ENCODE peak calls at places on chromosomes 13 and 19, in four cellular contexts. G is bronchial epithelial cell, T is AG10803, O is cardiac fibroblast. H is an unnamed sample.
A peak's percentile ranks its signal among the peaks of the same experiment; 100 is the strongest.

GRCh38 chr13:112880221-112880641 is 88.8 kb upstream of the MCF2L start:
- DNase-seq in O (no peak), G (no peak), T (no peak), H (no peak)

GRCh38 chr19:917323-918151 is at the start of gene KISS1R:
- DNase-seq in G (no peak), O (peak; percentile 29), T (no peak), H (no peak)

GRCh38 chr19:39162441-39163043 is 34.2 kb upstream of the NCCRP1 start:
- DNase-seq in G (no peak), T (no peak), O (no peak), H (no peak)

GRCh38 chr19:3497757-3498515 is 2.5 kb downstream of the DOHH start:
- DNase-seq in T (no peak), G (no peak), O (no peak), H (no peak)

GRCh38 chr19:656751-657559 is 6.1 kb downstream of the RNF126 start:
- DNase-seq in O (no peak), G (no peak), T (no peak), H (no peak)

GRCh38 chr19:40533508-40533907 is 43.2 kb upstream of the SHKBP1 start:
- DNase-seq in O (no peak), T (no peak), G (no peak), H (no peak)

GRCh38 chr13:98986226-98986846 is 8.5 kb upstream of the DOCK9 start:
- DNase-seq in O (no peak), T (no peak), G (no peak), H (no peak)

GRCh38 chr19:45095496-45096413 is 2.8 kb downstream of the PPP1R37 start:
- DNase-seq in O (no peak), T (no peak), G (no peak), H (no peak)

GRCh38 chr13:48426052-48426451 is 13.1 kb upstream of the LPAR6 start:
- DNase-seq in O (no peak), T (no peak), G (no peak), H (no peak)

GRCh38 chr13:30148171-30148754 is 159.1 kb downstream of the KATNAL1 start:
- DNase-seq in G (no peak), T (no peak), O (no peak), H (no peak)

GRCh38 chr13:47044842-47045241 is 148.0 kb upstream of the HTR2A start:
- DNase-seq in O (no peak), T (no peak), G (no peak), H (no peak)

GRCh38 chr19:15253513-15253912 is 21.3 kb upstream of the EPHX3 start:
- DNase-seq in O (no peak), T (no peak), G (no peak), H (no peak)

GRCh38 chr19:14497347-14497921 is 1.5 kb upstream of the GIPC1 start:
- DNase-seq in T (peak; percentile 64), O (peak; percentile 61), G (no peak), H (no peak)

GRCh38 chr13:113589251-113589960 is 4.9 kb downstream of the TFDP1 start:
- DNase-seq in G (no peak), O (no peak), T (no peak), H (no peak)

GRCh38 chr13:86080340-86080995 is 281.2 kb upstream of the SLITRK6 start:
- DNase-seq in G (peak; percentile 17), O (no peak), T (no peak), H (no peak)

DNA sequence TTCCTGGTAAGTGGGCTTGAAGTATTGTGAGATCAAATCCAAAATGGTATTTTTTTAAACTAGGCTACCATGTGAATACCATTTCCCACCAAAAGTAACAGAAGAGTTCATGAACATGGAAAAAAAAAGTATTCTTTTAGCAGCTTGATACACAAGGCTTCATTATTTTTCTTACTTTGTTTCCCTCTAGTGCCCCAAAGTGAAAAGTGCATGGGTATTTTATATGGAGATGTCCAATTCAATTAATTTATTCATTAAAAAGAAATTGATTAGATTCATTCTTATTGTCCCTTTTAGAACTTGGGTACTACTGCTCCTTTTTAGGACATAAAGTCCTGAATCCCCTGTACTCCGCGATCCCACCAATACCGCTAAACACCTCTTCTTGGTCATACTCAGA is 28.6 kb upstream of the SCEL start:
- DNase-seq in T (peak; percentile 9), O (peak; percentile 1), G (no peak), H (no peak)
- TF ChIP-seq CTCF in T (peak; percentile 46), O (no peak), G (no peak), H (peak; percentile 3)

DNA sequence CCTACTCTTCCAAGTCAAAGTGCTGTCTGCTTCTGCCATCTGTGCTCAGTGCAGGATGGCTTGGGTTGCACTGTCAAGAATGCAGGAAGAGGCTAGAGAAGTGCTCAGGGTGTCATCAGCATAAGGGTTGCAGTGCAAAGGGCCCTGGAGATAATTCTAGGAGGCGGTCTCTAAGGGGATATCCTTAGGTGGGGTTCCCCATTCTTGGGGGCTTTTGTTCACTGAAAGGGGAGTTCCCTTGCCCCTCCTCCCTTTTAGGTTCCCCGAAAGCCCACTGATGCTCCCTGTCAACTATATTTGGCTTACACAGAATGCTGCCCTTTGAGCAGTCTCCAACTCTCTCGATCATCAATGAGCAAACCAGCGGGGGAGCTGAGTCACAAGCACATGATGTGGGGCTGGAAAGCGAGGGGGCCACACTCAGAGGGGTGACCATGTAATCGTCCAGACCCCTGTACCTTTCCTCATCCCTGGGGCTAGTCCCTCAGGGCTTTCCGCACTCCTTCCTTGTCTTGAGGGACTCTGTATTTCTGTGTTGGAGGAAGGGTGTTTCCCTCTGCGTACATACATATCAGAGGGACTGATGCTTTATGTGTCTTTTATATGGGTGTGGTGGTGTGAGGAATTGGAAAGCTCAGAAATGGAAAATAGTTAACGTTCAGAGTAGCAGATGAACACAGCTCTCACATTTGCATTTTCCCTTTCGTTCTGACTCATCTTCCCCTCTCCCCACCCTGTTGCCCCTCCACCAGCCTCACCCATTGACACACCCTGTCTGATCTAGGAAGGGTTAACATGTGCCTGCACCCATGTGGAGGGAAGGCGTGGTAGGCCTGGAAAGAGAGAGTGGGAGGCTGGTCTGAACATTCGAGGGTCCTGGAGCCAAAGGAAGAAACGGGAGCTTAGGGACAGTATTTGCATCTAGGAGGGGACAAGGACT is 6.7 kb downstream of the ZBTB32 start:
- DNase-seq in G (no peak), O (no peak), T (no peak), H (no peak)
- H3K4me3 ChIP-seq in G (no peak overlapping the region), O (no peak overlapping the region), T (no peak overlapping the region), H (no peak overlapping the region)

GRCh38 chr13:110363009-110363408 is 55.9 kb downstream of the COL4A2 start:
- DNase-seq in O (no peak), G (no peak), T (no peak), H (no peak)
- TF ChIP-seq CTCF in O (peak; percentile 27), G (no peak), T (no peak), H (peak; percentile 20)

DNA sequence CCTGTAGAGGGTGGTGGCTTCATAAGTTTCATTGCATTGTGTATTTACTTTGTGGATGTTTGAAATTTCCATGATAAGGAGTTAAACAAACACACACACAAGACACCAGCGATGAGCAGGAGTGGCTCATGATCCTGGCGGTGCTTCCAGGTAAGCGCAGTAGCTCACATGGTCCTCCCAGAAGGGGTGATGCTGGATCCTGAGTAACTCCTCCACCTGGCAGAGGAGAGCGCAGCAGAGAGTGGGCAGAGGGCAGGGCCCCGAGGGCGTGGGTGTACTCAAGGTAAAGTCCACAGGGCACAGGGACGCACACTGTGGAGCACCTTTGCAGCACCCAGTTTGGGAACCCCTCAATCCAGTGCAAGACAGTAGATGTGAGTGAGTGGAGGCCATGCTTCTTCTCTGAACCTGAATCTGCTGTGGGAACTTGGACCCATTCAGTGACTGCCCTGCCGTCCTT is 54.0 kb downstream of the RFX2 start:
- DNase-seq in G (no peak), T (no peak), O (no peak), H (no peak)
- H3K4me3 ChIP-seq in G (no peak overlapping the region), T (peak overlapping the region; percentile 39), O (no peak overlapping the region), H (no peak overlapping the region)

DNA sequence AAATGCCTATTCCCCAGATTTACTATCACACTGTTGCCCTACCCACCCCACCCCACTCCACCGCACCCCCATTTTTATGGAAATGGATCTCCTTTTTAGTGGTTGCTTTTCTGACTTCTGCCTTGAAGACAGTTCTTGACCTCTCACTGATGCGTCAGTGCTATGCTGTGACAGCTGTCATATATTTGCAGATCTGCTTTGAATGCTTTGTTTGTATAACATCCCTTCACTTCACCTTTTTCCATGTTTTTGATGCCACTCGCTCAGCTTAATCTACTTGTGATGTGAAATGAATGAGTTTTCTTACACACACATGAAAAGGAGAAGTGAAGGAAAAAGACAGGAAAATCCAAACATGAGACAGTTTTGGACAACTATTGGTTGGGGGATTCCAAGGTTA is 731.0 kb downstream of the SLITRK6 start:
- DNase-seq in G (no peak), T (no peak), O (no peak), H (no peak)
- TF ChIP-seq CTCF in G (no peak), T (no peak), O (no peak), H (no peak)

GRCh38 chr19:38025908-38026307 is 118.9 kb downstream of the SIPA1L3 start:
- DNase-seq in G (no peak), T (no peak), O (no peak), H (no peak)
- H3K4me3 ChIP-seq in G (no peak overlapping the region), T (no peak overlapping the region), O (no peak overlapping the region), H (no peak overlapping the region)

DNA sequence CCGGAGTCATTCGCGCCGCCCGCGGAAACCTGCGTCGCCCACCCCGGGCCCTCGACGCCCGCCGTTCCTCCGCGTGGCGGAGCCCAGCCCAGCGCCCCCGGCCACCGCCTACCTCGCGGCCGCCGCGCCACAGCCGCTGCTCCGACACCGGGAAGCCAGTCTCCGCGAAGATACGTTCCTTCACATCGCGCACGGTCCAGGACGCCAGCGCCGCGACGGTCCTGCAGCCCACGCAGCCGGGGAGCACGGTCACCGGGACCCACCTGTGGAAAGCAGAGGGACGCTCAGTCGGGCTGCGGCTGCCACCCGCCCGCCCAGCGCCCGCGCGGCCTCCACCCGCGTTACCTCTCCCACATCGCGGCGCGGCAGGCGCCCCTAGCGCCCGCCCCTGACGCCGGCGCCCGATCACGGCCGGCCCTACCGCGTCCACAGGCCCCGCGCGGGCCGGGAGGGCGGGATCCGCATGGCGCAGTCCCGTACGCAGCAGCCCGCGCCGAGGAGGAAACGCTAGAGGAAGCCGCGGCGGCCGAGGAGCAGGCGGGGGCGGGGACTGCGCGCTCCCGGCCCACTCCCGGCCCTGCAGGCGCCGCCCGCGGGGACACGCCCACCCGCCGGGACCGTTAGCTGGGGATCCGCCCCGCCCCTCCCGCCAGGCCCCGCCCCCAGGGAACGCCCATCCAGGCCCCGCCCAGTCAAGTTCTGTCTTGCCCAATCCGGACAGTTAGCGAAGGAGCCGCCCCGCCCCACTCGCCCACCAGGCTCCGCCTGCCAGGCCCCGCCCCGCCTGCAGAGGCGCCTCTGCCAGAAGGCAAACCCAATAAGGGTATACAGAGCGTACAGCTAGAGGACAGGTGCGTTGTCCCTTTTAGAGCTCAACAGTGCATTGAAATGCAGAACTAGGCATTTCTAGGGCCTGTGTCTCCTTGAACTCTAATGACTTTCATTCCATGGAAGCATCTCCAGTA is 58.2 kb downstream of the SACS start:
- DNase-seq in G (peak; percentile 68), T (peak; percentile 95), O (peak; percentile 98), H (peak; percentile 95)
- TF ChIP-seq CTCF in G (peak; percentile 23), T (peak; percentile 1), O (no peak), H (no peak)

H was measured in fibroblast of pulmonary artery.